ENCODE peak calls at places on chromosome 7, in seven cellular contexts. H is cardiac fibroblast, V is HFFc6, W is AG10803, F is vagina, U is endothelial cell, S is spleen. D is an unnamed sample.

GRCh38 chr7:27116521-27116946 is 14.0 kb downstream of the HOXA4 start:
- DNase-seq in H (no peak), V (no peak), W (no peak), F (no peak), U (no peak), S (no peak), D (no peak)

GRCh38 chr7:95391761-95392160 is 4.4 kb downstream of the PON3 start:
- DNase-seq in H (peak), V (no peak), W (no peak), F (no peak), U (no peak), S (no peak), D (no peak)

GRCh38 chr7:78350926-78351325 is 552.4 kb downstream of the PHTF2 start:
- DNase-seq in H (no peak), V (no peak), W (no peak), F (no peak), U (no peak), S (no peak), D (no peak)

GRCh38 chr7:83060218-83060617 is 102.5 kb downstream of the PCLO start:
- DNase-seq in H (no peak), V (no peak), W (no peak), F (no peak), U (no peak), S (no peak), D (no peak)

GRCh38 chr7:127905491-127906330 is 125.5 kb downstream of the LRRC4 start:
- DNase-seq in H (no peak), V (peak), W (peak), F (no peak), U (no peak), S (no peak), D (peak)

GRCh38 chr7:55556031-55556430 is 16.3 kb downstream of the VOPP1 start:
- DNase-seq in H (no peak), V (no peak), W (no peak), F (no peak), U (no peak), S (no peak), D (peak)

GRCh38 chr7:141674702-141675101 is 27.3 kb downstream of the DENND11 start:
- DNase-seq in H (no peak), V (no peak), W (no peak), F (no peak), U (peak), S (no peak), D (peak)

GRCh38 chr7:159094919-159095915 is 49.5 kb downstream of the VIPR2 start:
- DNase-seq in H (no peak), V (no peak), W (no peak), F (no peak), U (no peak), S (no peak), D (no peak)

GRCh38 chr7:2405601-2406345 is 2.4 kb downstream of the CHST12 start:
- DNase-seq in H (no peak), V (no peak), W (peak), F (no peak), U (no peak), S (peak), D (no peak)

GRCh38 chr7:143245123-143245522 is 18.1 kb upstream of the GSTK1 start:
- DNase-seq in H (peak), V (peak), W (peak), F (no peak), U (no peak), S (no peak), D (no peak)

GRCh38 chr7:96152706-96153105 is 169.2 kb downstream of the SLC25A13 start:
- DNase-seq in H (no peak), V (no peak), W (no peak), F (no peak), U (no peak), S (no peak), D (no peak)

GRCh38 chr7:106054971-106055370 is 57.1 kb downstream of the SYPL1 start:
- DNase-seq in H (no peak), V (no peak), W (no peak), F (no peak), U (no peak), S (no peak), D (no peak)

DNA sequence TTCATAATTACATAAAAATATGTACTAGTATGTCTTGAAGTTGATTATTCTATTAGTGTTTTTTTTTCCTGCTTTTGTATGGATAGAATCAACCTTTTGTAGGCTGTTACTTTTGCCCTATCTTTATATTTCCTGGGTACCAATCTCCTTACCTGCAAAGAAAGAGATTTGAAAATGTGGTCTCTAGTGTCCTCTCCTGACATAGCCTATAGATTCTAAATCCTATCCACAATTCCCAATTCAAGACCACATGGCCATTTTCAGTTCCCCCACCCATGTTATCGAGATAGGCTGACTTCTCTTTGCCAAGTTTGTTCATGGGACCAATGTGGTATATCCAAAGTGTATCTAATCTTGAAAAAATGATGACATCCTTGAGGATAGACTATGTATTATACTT is 269.4 kb upstream of the SEMA3D start:
- DNase-seq in H (no peak), V (no peak), W (no peak), F (no peak), U (no peak), S (no peak), D (no peak)
- TF ChIP-seq CTCF in H (no peak), V (no peak), W (no peak), F (no peak), U (no peak), S (no peak), D (no peak)

DNA sequence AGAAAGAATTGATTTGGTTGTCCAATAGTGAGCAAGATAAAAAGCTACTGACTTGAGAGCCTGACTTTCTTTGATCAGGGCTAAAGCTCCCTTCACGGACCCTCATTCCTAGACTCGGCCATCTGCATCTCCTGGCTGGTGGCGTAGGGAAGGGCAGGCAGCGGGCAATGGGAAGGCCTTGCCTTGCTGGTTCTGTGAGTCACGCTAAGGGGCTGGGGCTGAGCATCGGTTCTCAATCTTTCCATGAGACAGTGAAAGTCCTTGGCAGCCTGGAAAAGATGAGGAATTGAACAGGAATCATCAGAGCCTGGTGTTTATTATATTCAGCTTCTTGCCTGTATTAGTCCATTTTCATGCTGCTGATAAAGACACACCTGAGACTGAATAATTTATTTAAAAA is 475.3 kb downstream of the PLXNA4 start:
- DNase-seq in H (no peak), V (no peak), W (no peak), F (no peak), U (no peak), S (no peak), D (no peak)
- TF ChIP-seq CTCF in H (no peak), V (no peak), W (no peak), F (no peak), U (no peak), S (no peak), D (no peak)

DNA sequence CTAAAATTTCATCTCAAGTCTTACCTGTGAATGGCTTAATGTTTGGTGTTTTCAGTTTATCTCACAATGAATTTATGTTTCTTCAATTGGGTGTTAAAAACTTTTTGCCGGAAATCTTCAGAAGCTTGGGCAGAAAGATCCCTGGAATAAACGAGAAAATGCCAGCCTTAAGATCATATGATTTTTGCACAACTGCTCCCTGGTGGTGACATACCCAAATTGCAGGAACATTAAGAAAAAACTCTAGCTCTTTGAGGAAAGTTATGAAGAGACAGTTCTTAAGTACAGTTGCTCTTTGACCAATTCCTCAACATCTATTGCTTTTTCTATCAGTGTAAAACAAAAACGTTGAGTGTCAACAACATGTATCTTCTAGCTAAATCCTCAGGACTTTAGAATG is 48.2 kb upstream of the CREB5 start:
- DNase-seq in H (no peak), V (no peak), W (no peak), F (no peak), U (no peak), S (no peak), D (no peak)
- TF ChIP-seq CTCF in H (peak), V (peak), W (peak), F (no peak), U (peak), S (no peak), D (peak)

DNA sequence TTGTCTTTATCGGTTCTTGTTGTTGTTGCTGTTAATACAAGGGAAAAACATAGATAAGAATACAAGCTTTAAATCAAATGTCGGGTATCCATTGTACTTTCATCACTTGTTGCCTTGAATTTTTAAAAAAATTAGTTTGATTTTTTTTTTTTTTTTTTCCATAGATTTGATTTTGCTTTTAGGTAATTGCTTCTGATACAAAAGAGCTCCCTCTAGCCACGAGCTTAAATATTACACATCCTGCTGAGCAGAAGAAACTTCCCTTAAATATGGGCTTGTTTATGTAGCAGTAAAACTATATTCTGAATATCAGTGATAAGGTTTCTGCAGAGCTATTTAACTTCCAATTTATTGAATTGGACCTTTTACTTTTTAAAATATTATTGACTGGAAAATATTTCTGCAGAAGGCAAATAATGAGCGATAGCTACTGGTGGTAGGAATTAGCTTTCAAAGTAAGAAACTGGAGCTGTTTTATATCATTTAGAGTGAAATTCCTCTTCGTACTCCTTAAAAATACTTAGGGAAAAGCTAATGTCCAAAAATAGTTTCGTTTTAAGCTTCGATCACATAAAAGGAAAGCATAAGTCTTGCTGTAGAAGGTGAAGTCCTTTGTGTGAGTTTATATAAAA is 216.9 kb downstream of the POLR1F start:
- DNase-seq in H (peak), V (peak), W (peak), F (no peak), U (no peak), S (no peak), D (peak)
- TF ChIP-seq CTCF in H (peak), V (peak), W (peak), F (no peak), U (peak), S (peak), D (peak)

DNA sequence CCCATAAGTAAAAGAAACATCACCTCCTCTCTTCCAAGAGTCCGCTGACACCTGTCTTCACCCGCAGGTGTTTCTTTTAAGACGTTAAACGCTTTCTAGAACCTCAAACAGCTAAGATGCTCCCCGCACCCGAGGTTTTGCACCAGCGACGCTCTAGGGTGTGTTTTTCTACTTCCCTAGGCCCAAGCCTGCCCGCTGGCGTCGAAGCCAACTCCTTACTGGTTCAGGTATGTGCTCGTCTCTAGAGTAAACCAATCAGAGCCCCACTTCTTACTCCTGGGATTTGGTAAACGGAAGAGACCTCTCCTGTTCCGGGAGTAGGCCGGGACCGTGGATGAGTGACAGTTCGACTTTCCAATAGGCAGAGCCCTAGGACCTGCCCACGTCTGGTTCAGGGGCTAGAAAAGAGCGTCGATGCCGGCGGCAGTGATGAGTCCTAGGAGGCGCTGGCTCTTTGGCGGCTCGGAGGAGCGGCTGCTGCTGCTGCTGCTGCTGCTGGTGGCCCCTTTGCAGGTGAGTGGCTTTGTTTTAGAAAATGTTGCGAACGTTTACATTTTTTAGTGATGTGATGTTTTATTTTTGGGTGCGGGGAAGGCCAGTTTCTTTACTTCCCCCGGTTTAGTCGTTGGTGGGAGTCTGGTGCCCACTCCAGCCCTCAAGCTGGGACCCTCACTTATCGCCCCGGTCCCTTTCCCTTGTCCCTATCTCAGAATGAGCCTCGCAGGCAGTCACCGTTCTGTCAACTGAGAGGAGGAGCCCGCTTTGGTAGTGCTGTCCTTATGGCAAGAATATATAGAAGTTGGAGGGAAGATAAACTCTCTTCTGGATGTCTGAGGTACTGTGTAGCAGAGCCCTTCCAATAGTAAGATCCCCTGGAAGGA is at the start of gene BPGM:
- DNase-seq in H (peak), V (peak), W (peak), F (peak), U (peak), S (peak), D (peak)
- TF ChIP-seq CTCF in H (peak), V (no peak), W (peak), F (no peak), U (no peak), S (peak), D (no peak)

GRCh38 chr7:10708447-10708846 is 265.2 kb upstream of the PHF14 start:
- DNase-seq in H (no peak), V (no peak), W (no peak), F (no peak), U (peak), S (no peak), D (peak)
- TF ChIP-seq CTCF in H (no peak), V (no peak), W (no peak), F (no peak), U (no peak), S (no peak), D (peak)

DNA sequence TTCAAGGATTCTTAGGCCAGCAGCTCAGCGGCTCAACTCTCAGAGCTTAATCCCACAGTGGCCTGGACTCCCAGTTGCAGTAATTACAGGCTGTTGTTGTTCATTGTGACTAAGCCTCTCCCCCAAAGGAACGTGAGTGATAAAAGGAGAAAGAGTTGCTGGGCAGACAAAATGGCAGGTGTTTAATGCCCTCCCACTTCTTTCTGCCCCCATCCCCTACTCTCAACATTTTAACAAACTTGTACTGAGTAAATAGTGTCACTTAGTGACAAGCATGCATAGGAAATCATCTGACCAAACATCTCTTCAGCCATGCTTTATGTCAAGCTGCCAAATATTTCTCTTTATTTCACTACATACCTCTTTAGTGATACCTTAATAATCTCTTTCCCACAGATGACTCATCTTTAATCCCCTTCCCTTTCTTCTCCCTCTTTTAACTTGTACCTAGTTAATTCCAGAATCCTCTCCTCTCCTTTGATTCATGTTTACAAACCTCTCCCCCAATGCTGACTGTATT is 12.4 kb upstream of the MTERF1 start:
- DNase-seq in H (peak), V (peak), W (peak), F (no peak), U (no peak), S (no peak), D (no peak)
- TF ChIP-seq CTCF in H (no peak), V (no peak), W (no peak), F (no peak), U (no peak), S (no peak), D (no peak)

GRCh38 chr7:57412168-57412567 is 37.8 kb upstream of the ZNF716 start:
- DNase-seq in H (no peak), V (no peak), W (no peak), F (peak), U (no peak), S (peak), D (no peak)
- TF ChIP-seq CTCF in H (no peak), V (no peak), W (no peak), F (no peak), U (no peak), S (no peak), D (no peak)

DNA sequence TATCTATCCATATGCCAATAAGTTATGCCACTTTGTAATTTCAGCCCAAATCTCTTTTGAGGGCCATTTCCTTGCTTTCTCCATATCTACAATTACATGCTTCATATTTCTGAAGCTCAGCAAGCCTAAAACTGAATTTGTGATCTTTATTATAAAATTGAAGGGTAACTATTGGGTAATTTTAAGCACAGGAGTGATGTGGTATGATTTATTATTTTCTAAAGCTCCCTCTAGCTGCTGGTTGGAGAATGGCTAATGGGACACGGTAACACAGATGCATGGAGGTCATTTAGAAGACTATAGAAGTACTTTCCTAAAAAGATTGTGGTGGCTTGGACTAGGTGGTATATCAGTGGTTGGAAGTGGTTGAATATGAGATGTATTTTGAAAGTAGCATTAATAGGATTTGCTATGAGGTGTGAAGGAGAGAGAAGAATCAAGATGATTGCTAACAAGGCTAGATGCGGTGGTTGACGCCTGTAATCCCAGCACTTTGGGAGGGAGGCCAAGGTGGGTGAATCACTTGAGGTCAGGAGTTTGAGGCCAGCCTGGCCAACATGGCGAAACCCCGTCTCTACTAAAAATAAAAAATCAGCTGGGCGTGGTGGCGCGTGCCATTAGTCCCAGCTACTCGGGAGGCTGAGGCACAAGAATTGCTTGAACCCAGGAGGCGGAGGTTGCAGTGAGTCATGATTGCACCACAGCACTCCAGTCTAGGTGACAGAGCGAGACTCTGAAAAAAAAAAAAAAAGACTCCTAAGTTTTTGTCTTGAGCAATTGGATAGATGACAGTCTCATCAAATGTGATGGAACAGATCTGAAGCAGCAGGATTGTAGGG is 13.9 kb downstream of the KLHDC10 start:
- DNase-seq in H (peak), V (no peak), W (no peak), F (no peak), U (no peak), S (no peak), D (no peak)
- TF ChIP-seq CTCF in H (peak), V (peak), W (no peak), F (no peak), U (peak), S (peak), D (no peak)

D was measured in Calu3.